ENCODE peak calls at places on chromosomes 3 and 15, in four cellular contexts. L is HL-60, Z is fibroblast of mammary gland, X is bronchial epithelial cell. W is an unnamed sample.

GRCh38 chr3:32106929-32107362 is 526 bp downstream of the GPD1L start:
- DNase-seq in L (peak; percentile 26), X (peak; percentile 48), Z (no peak), W (peak; percentile 7)

GRCh38 chr15:70906842-70907241 is 14.2 kb downstream of the LRRC49 start:
- DNase-seq in L (no peak), Z (peak; percentile 54), X (no peak), W (peak; percentile 84)

GRCh38 chr3:114389156-114389555 is 95.3 kb downstream of the TIGIT start:
- DNase-seq in X (no peak), L (no peak), Z (no peak), W (no peak)

GRCh38 chr3:112377418-112378071 is 44.6 kb downstream of the CD200 start:
- DNase-seq in L (no peak), Z (peak; percentile 52), X (no peak), W (peak; percentile 37)

GRCh38 chr3:194740859-194741486 is 55.3 kb downstream of the FAM43A start:
- DNase-seq in L (no peak), X (peak; percentile 69), Z (peak; percentile 44), W (peak; percentile 68)

GRCh38 chr3:178948546-178948945 is 123.1 kb downstream of the ZMAT3 start:
- DNase-seq in X (peak; percentile 70), L (no peak), Z (no peak), W (no peak)

GRCh38 chr3:37256447-37256846 is 82.1 kb upstream of the LRRFIP2 start:
- DNase-seq in L (no peak), X (no peak), Z (peak; percentile 35), W (no peak)

GRCh38 chr3:197809356-197810020 is 18.4 kb downstream of the LRCH3 start:
- DNase-seq in X (no peak), L (no peak), Z (peak; percentile 79), W (peak; percentile 61)

GRCh38 chr3:155239960-155240359 is 53.5 kb downstream of the STRIT1 start:
- DNase-seq in X (no peak), L (no peak), Z (no peak), W (no peak)

GRCh38 chr3:9916734-9917680 is at the start of gene IL17RC:
- DNase-seq in L (no peak), X (peak; percentile 97), Z (peak; percentile 97), W (peak; percentile 88)

GRCh38 chr3:177752841-177753240 is 555.6 kb upstream of the TBL1XR1 start:
- DNase-seq in Z (no peak), X (no peak), L (no peak), W (no peak)

GRCh38 chr3:186193534-186194450 is 84.9 kb upstream of the ETV5 start:
- DNase-seq in L (no peak), Z (no peak), X (no peak), W (no peak)
- H3K4me3 ChIP-seq in L (no peak overlapping the region), Z (no peak overlapping the region), X (no peak overlapping the region), W (peak overlapping the region; percentile 23)

GRCh38 chr3:140360332-140360731 is 317.5 kb upstream of the TRIM42 start:
- DNase-seq in L (no peak), Z (no peak), X (no peak), W (no peak)

GRCh38 chr3:140359198-140359995 is 318.5 kb upstream of the TRIM42 start:
- DNase-seq in X (no peak), Z (no peak), L (no peak), W (no peak)

GRCh38 chr3:140365872-140366697 is 311.8 kb upstream of the TRIM42 start:
- DNase-seq in Z (no peak), L (no peak), X (no peak), W (no peak)

GRCh38 chr3:140368223-140368811 is 309.5 kb upstream of the TRIM42 start:
- DNase-seq in L (no peak), X (no peak), Z (no peak), W (no peak)

GRCh38 chr3:140363801-140364200 is 314.1 kb upstream of the TRIM42 start:
- DNase-seq in X (peak; percentile 84), Z (peak; percentile 5), L (no peak), W (no peak)
- TF ChIP-seq CTCF in X (no peak), Z (no peak), L (no peak), W (no peak)

DNA sequence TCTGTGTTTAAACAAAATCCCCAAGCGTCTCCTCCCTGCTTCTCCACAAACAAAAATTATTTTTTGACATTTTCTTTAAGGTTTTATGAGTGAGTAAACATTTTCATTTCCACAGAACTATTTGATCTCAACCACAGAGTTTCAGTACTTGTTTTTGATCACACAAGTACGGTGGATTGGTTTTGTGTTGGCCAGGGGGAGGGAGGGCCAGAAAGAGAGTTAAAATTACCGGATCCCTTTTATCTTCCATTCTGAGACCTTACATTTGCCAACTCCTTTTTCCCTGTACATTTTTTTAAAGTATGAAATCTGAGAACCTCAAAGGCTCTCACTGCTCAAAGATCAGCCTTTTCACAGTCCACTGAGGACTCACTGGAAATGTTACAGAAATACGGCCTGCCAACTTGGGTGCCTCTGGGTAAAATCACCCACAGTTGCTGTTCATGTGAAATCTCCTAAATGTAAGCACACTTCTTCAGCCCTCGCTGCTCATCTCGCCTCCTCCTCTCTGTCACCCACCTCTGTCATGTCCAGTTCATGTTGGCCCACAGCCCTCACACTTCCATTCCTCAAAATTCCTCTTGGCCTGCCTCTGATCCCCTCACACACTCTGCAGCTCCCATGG is 1.7 kb downstream of the HOMER2 start:
- DNase-seq in X (no peak), L (no peak), Z (no peak), W (no peak)
- H3K4me3 ChIP-seq in X (no peak overlapping the region), L (no peak overlapping the region), Z (no peak overlapping the region), W (no peak overlapping the region)

GRCh38 chr15:42719051-42719450 is 17.9 kb downstream of the CDAN1 start:
- DNase-seq in Z (peak; percentile 15), L (no peak), X (no peak), W (no peak)
- TF ChIP-seq CTCF in Z (no peak), L (no peak), X (no peak), W (no peak)

W was measured in astrocyte of the spinal cord.